ENCODE peak calls at places on chromosomes 5 and 9, in nine cellular contexts. L is adrenal gland; E is adipocyte; B is naive thymus-derived CD8-positive, alpha-beta T cell; Z is A549; O is NCI-H748 treated with DMSO at 0.1 percent for 48 hours; P is NCI-H1436 treated with DMSO at 0.1 percent for 48 hours; V is RWPE1; U is activated CD4-positive, alpha-beta T cell treated with anti-CD3 and anti-CD28 coated beads, Interleukin-2, amount 50 U/mL, for 1 hour. Y is an unnamed sample.

GRCh38 chr9:22107646-22108045 is 98.5 kb upstream of the CDKN2B start:
- DNase-seq in L (no peak), E (no peak), B (no peak), Z (no peak), O (no peak), P (no peak), V (no peak), U (no peak), Y (no peak)

GRCh38 chr9:125747765-125748510 is 765 bp downstream of the PBX3 start:
- DNase-seq in L (peak; percentile 31), E (peak; percentile 64), B (peak; percentile 63), Z (peak; percentile 44), O (no peak), P (no peak), V (peak; percentile 57), U (peak; percentile 14), Y (no peak)

GRCh38 chr5:17802256-17802655 is 168.0 kb downstream of the TAF11L14 start:
- DNase-seq in L (no peak), E (no peak), B (no peak), Z (no peak), O (peak; percentile 93), P (no peak), V (no peak), U (no peak), Y (no peak)

GRCh38 chr5:143614831-143615230 is 197.1 kb upstream of the HMHB1 start:
- DNase-seq in L (no peak), E (no peak), B (no peak), Z (no peak), O (no peak), P (no peak), V (no peak), U (no peak), Y (no peak)

GRCh38 chr5:127666043-127666716 is 17.3 kb downstream of the CTXN3 start:
- DNase-seq in L (no peak), E (peak; percentile 65), B (no peak), Z (no peak), O (no peak), P (no peak), V (no peak), U (no peak), Y (no peak)

GRCh38 chr5:169067641-169068316 is 233.2 kb downstream of the SLIT3 start:
- DNase-seq in L (peak; percentile 32), E (no peak), B (no peak), Z (no peak), O (no peak), P (no peak), V (no peak), U (no peak), Y (no peak)

GRCh38 chr9:114607671-114608524 is 3.2 kb upstream of the TMEM268 start:
- DNase-seq in L (no peak), E (no peak), B (no peak), Z (no peak), O (no peak), P (no peak), V (no peak), U (no peak), Y (no peak)

GRCh38 chr9:108634164-108634563 is 221.6 kb downstream of the ACTL7B start:
- DNase-seq in L (peak; percentile 37), E (peak; percentile 32), B (no peak), Z (no peak), O (peak; percentile 48), P (no peak), V (peak; percentile 85), U (no peak), Y (peak; percentile 80)

GRCh38 chr9:80784647-80785046 is 904.7 kb downstream of the TLE1 start:
- DNase-seq in L (no peak), E (no peak), B (no peak), Z (no peak), O (no peak), P (no peak), V (no peak), U (no peak), Y (no peak)

GRCh38 chr9:27426717-27427645 is 97.1 kb upstream of the IFNK start:
- DNase-seq in L (no peak), E (no peak), B (no peak), Z (peak; percentile 46), O (no peak), P (no peak), V (peak; percentile 89), U (no peak), Y (no peak)

GRCh38 chr9:13917534-13917933 is 396.4 kb downstream of the NFIB start:
- DNase-seq in L (no peak), E (no peak), B (no peak), Z (no peak), O (no peak), P (no peak), V (no peak), U (no peak), Y (no peak)

GRCh38 chr9:27033815-27034403 is 28.4 kb upstream of the LRRC19 start:
- DNase-seq in L (peak; percentile 66), E (peak; percentile 80), B (no peak), Z (peak; percentile 59), O (peak; percentile 49), P (no peak), V (peak; percentile 64), U (peak; percentile 40), Y (peak; percentile 23)

GRCh38 chr5:5492087-5492933 is 69.8 kb downstream of the ICE1 start:
- DNase-seq in L (peak; percentile 44), E (peak; percentile 68), B (no peak), Z (peak; percentile 44), O (peak; percentile 93), P (peak; percentile 29), V (peak; percentile 52), U (peak; percentile 20), Y (peak; percentile 86)

GRCh38 chr5:125883223-125883622 is 540.0 kb upstream of the GRAMD2B start:
- DNase-seq in L (no peak), E (no peak), B (no peak), Z (no peak), O (no peak), P (no peak), V (peak; percentile 71), U (no peak), Y (no peak)

GRCh38 chr9:125410522-125410894 is 148.9 kb downstream of the GAPVD1 start:
- DNase-seq in L (no peak), E (no peak), B (peak; percentile 60), Z (no peak), O (no peak), P (no peak), V (no peak), U (no peak), Y (no peak)

GRCh38 chr9:123361086-123361730 is 5.2 kb downstream of the CRB2 start:
- DNase-seq in L (no peak), E (no peak), B (no peak), Z (no peak), O (no peak), P (no peak), V (no peak), U (no peak), Y (no peak)

GRCh38 chr5:16179511-16179935 is at the start of gene MARCHF11:
- DNase-seq in L (no peak), E (no peak), B (no peak), Z (no peak), O (peak; percentile 68), P (no peak), V (no peak), U (no peak), Y (peak; percentile 63)

GRCh38 chr9:92384373-92384772 is 20.0 kb downstream of the OGN start:
- DNase-seq in L (no peak), E (peak; percentile 43), B (no peak), Z (no peak), O (no peak), P (no peak), V (peak; percentile 46), U (no peak), Y (no peak)

GRCh38 chr5:112986224-112986623 is 9.6 kb downstream of the DCP2 start:
- DNase-seq in L (no peak), E (no peak), B (no peak), Z (no peak), O (no peak), P (no peak), V (no peak), U (no peak), Y (no peak)

GRCh38 chr5:167967494-167968180 is 323.8 kb upstream of the WWC1 start:
- DNase-seq in L (peak; percentile 5), E (no peak), B (no peak), Z (no peak), O (no peak), P (no peak), V (no peak), U (no peak), Y (no peak)

GRCh38 chr9:259405-260404 is 45.0 kb downstream of the DOCK8 start:
- DNase-seq in L (no peak), E (no peak), B (no peak), Z (no peak), O (no peak), P (no peak), V (no peak), U (no peak), Y (no peak)

GRCh38 chr5:176619203-176619568 is 9.2 kb upstream of the GPRIN1 start:
- DNase-seq in L (peak; percentile 85), E (peak; percentile 78), B (peak; percentile 89), Z (peak; percentile 84), O (no peak), P (no peak), V (peak; percentile 95), U (peak; percentile 67), Y (no peak)

GRCh38 chr5:58184910-58185309 is 275.0 kb downstream of the PLK2 start:
- DNase-seq in L (no peak), E (peak; percentile 74), B (no peak), Z (no peak), O (no peak), P (no peak), V (peak; percentile 65), U (no peak), Y (no peak)

GRCh38 chr9:94867842-94868312 is 141.4 kb downstream of the AOPEP start:
- DNase-seq in L (peak; percentile 25), E (peak; percentile 93), B (no peak), Z (peak; percentile 51), O (no peak), P (no peak), V (peak; percentile 80), U (no peak), Y (no peak)

GRCh38 chr5:60578295-60578694 is 121.7 kb downstream of the DEPDC1B start:
- DNase-seq in L (no peak), E (no peak), B (no peak), Z (no peak), O (no peak), P (no peak), V (no peak), U (no peak), Y (no peak)

GRCh38 chr9:94799578-94800264 is 73.2 kb downstream of the AOPEP start:
- DNase-seq in L (no peak), E (peak; percentile 75), B (no peak), Z (no peak), O (no peak), P (no peak), V (peak; percentile 65), U (no peak), Y (no peak)

GRCh38 chr5:140348104-140348503 is 1.7 kb upstream of the HBEGF start:
- DNase-seq in L (no peak), E (no peak), B (no peak), Z (no peak), O (no peak), P (no peak), V (peak; percentile 92), U (no peak), Y (no peak)

GRCh38 chr5:45205403-45205961 is 396.7 kb downstream of the MRPS30 start:
- DNase-seq in L (no peak), E (no peak), B (no peak), Z (no peak), O (no peak), P (no peak), V (no peak), U (no peak), Y (peak; percentile 13)

GRCh38 chr5:98510111-98510510 is 263.4 kb upstream of the RGMB start:
- DNase-seq in L (no peak), E (peak; percentile 1), B (no peak), Z (no peak), O (peak; percentile 41), P (no peak), V (no peak), U (no peak), Y (no peak)

GRCh38 chr5:156529902-156530301 is 202.9 kb downstream of the SGCD start:
- DNase-seq in L (no peak), E (peak; percentile 35), B (no peak), Z (no peak), O (no peak), P (no peak), V (no peak), U (no peak), Y (no peak)

Y was measured in DMS153.